ENCODE peak calls at places on chromosomes 16 and 17, in eight cellular contexts. B, M, G, H, A, S, P and V are unnamed samples.

GRCh38 chr17:36597866-36598777 is 3.3 kb upstream of the MRM1 start:
- DNase-seq in B (no peak), M (no peak), G (no peak), H (no peak), A (no peak), S (no peak), P (no peak), V (no peak)

GRCh38 chr16:69481901-69482341 is 57.5 kb downstream of the CYB5B start:
- DNase-seq in B (peak), M (peak), G (peak), H (peak), A (peak), S (no peak), P (peak), V (no peak)

GRCh38 chr17:75346906-75347305 is 57.7 kb upstream of the SLC25A19 start:
- DNase-seq in B (no peak), M (no peak), G (no peak), H (no peak), A (peak), S (peak), P (peak), V (no peak)

GRCh38 chr16:53900678-53901077 is 196.7 kb downstream of the FTO start:
- DNase-seq in B (no peak), M (no peak), G (no peak), H (no peak), A (no peak), S (no peak), P (no peak), V (no peak)

GRCh38 chr17:73188011-73188410 is 4.8 kb upstream of the COG1 start:
- DNase-seq in B (no peak), M (no peak), G (no peak), H (no peak), A (no peak), S (no peak), P (no peak), V (no peak)

GRCh38 chr16:2071454-2072263 is 23.9 kb downstream of the TSC2 start:
- DNase-seq in B (no peak), M (no peak), G (no peak), H (no peak), A (no peak), S (no peak), P (no peak), V (no peak)

GRCh38 chr17:57338257-57338919 is 82.1 kb downstream of the MSI2 start:
- DNase-seq in B (no peak), M (no peak), G (no peak), H (no peak), A (no peak), S (no peak), P (no peak), V (no peak)

GRCh38 chr17:55410722-55411462 is 10.7 kb downstream of the MMD start:
- DNase-seq in B (peak), M (no peak), G (peak), H (no peak), A (peak), S (no peak), P (no peak), V (no peak)

GRCh38 chr17:29640981-29641642 is 18.4 kb upstream of the CORO6 start:
- DNase-seq in B (no peak), M (no peak), G (peak), H (no peak), A (no peak), S (no peak), P (no peak), V (no peak)

GRCh38 chr17:74042744-74043486 is 160.6 kb upstream of the RPL38 start:
- DNase-seq in B (no peak), M (no peak), G (no peak), H (peak), A (peak), S (peak), P (peak), V (no peak)

GRCh38 chr16:23952128-23953041 is 116.6 kb downstream of the PRKCB start:
- DNase-seq in B (no peak), M (no peak), G (no peak), H (no peak), A (no peak), S (peak), P (peak), V (peak)

GRCh38 chr17:56742601-56743000 is 91.1 kb downstream of the C17orf67 start:
- DNase-seq in B (no peak), M (no peak), G (no peak), H (no peak), A (no peak), S (no peak), P (no peak), V (no peak)

GRCh38 chr16:24309222-24309905 is 53.2 kb downstream of the CACNG3 start:
- DNase-seq in B (no peak), M (no peak), G (no peak), H (peak), A (no peak), S (peak), P (peak), V (peak)

GRCh38 chr17:37791434-37791833 is 46.6 kb upstream of the HNF1B start:
- DNase-seq in B (no peak), M (no peak), G (no peak), H (no peak), A (peak), S (peak), P (no peak), V (no peak)

GRCh38 chr17:48375356-48375755 is 54.7 kb downstream of the SKAP1 start:
- DNase-seq in B (no peak), M (no peak), G (no peak), H (peak), A (peak), S (no peak), P (peak), V (peak)

GRCh38 chr17:73304971-73305786 is 6.6 kb downstream of the CDC42EP4 start:
- DNase-seq in B (peak), M (peak), G (peak), H (peak), A (peak), S (peak), P (peak), V (no peak)

GRCh38 chr16:3057181-3058166 is 8.0 kb upstream of the IL32 start:
- DNase-seq in B (no peak), M (no peak), G (no peak), H (no peak), A (no peak), S (no peak), P (no peak), V (no peak)

GRCh38 chr17:58534901-58535421 is 20.5 kb upstream of the MTMR4 start:
- DNase-seq in B (no peak), M (no peak), G (no peak), H (no peak), A (peak), S (no peak), P (peak), V (no peak)

GRCh38 chr17:79840204-79840988 is 1.2 kb upstream of the CBX4 start:
- DNase-seq in B (peak), M (peak), G (peak), H (no peak), A (peak), S (peak), P (peak), V (no peak)

GRCh38 chr16:75025766-75026165 is 26.9 kb downstream of the ZNRF1 start:
- DNase-seq in B (no peak), M (peak), G (no peak), H (no peak), A (peak), S (peak), P (peak), V (peak)

GRCh38 chr17:62717589-62718342 is 90.3 kb downstream of the MRC2 start:
- DNase-seq in B (peak), M (no peak), G (no peak), H (no peak), A (no peak), S (no peak), P (no peak), V (no peak)

GRCh38 chr17:39173539-39174274 is 7.7 kb upstream of the ARL5C start:
- DNase-seq in B (no peak), M (no peak), G (no peak), H (no peak), A (no peak), S (no peak), P (no peak), V (no peak)

GRCh38 chr17:39171933-39172332 is 6.0 kb upstream of the ARL5C start:
- DNase-seq in B (no peak), M (no peak), G (no peak), H (no peak), A (no peak), S (no peak), P (no peak), V (no peak)

GRCh38 chr17:39175695-39176093 is 9.7 kb upstream of the ARL5C start:
- DNase-seq in B (no peak), M (no peak), G (no peak), H (no peak), A (no peak), S (no peak), P (no peak), V (no peak)

GRCh38 chr17:39177256-39177655 is 11.3 kb upstream of the ARL5C start:
- DNase-seq in B (no peak), M (no peak), G (no peak), H (no peak), A (peak), S (peak), P (no peak), V (no peak)

DNA sequence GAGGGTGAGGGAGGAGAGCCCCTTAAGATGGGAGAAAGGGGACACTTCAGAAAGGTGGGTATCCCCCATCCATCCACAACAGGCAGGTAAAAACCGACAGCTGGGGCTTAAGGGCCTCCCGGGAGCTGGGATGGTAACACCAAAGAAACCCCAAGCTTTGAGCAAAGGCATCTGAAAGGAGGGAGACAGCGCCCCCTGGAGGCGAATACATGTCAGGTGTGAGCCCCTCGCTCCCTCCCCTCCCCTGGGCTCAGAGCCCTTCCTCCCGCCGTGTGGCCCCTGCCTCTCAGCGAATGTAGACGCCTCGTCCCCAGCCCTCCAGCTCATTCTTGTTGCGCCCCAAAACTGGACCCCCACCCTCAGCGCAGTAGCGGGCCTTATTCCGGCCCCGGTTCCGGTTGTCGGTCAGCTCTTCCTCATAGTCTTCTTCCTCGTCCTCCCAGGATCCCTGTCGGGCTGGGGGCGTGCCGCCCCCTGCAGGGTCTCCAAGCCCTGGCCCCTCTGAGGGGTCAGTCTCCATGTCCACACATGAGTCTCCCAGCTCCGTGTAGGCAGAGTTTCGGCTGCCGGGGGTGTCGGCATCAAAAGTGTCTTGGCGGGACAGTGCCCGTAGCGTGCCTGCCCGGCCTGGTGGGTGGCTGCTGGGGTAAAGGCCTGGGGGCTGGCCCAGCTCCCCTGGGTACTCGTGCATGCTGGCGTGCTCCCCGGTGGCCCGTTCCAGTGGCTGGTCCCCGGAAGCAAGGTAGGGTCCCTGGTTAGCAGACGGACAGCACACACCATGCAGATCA is 9.1 kb upstream of the ARL5C start:
- DNase-seq in B (peak), M (peak), G (peak), H (peak), A (peak), S (peak), P (peak), V (no peak)
- TF ChIP-seq CTCF in B (peak), M (peak), G (peak), H (peak), A (peak), S (peak), P (peak), V (peak)

GRCh38 chr16:85171004-85171808 is 58.9 kb upstream of the CIBAR2 start:
- DNase-seq in B (no peak), M (no peak), G (no peak), H (no peak), A (no peak), S (no peak), P (no peak), V (no peak)
- H3K4me3 ChIP-seq in B (peak), M (peak), G (peak), H (peak), A (peak), S (peak), P (peak), V (no peak)

GRCh38 chr16:12214509-12214908 is 238.0 kb downstream of the SNX29 start:
- DNase-seq in B (no peak), M (no peak), G (no peak), H (no peak), A (no peak), S (peak), P (peak), V (no peak)

GRCh38 chr16:12213180-12213579 is 236.6 kb downstream of the SNX29 start:
- DNase-seq in B (no peak), M (no peak), G (no peak), H (no peak), A (no peak), S (no peak), P (no peak), V (no peak)

GRCh38 chr16:12217341-12217740 is 240.8 kb downstream of the SNX29 start:
- DNase-seq in B (no peak), M (no peak), G (no peak), H (no peak), A (no peak), S (no peak), P (no peak), V (no peak)

GRCh38 chr16:12211870-12212690 is 235.5 kb downstream of the SNX29 start:
- DNase-seq in B (no peak), M (no peak), G (no peak), H (no peak), A (no peak), S (no peak), P (no peak), V (no peak)

GRCh38 chr16:12215302-12216105 is 239.0 kb downstream of the SNX29 start:
- DNase-seq in B (no peak), M (no peak), G (no peak), H (no peak), A (no peak), S (peak), P (no peak), V (no peak)
- TF ChIP-seq CTCF in B (peak), M (no peak), G (peak), H (peak), A (peak), S (peak), P (peak), V (peak)

GRCh38 chr17:81233811-81234505 is 4.9 kb downstream of the TEPSIN start:
- DNase-seq in B (no peak), M (no peak), G (no peak), H (no peak), A (no peak), S (no peak), P (no peak), V (no peak)
- H3K4me3 ChIP-seq in B (no peak), M (no peak), G (no peak), H (no peak), A (no peak), S (no peak), P (no peak), V (no peak)